ENCODE peak calls at places on chromosomes 16 and 17, in four cellular contexts. One of them, this sample, is unnamed.

GRCh38 chr16:50644730-50645129 is 36.4 kb downstream of the SNX20 start:
- DNase-seq in HepG2: no peak
- DNase-seq in GM12878: no peak
- DNase-seq in K562: no peak
- DNase-seq in this sample: no peak

GRCh38 chr16:83420206-83420760 is 387.5 kb upstream of the HSBP1 start:
- DNase-seq in K562: no peak
- DNase-seq in GM12878: no peak
- DNase-seq in HepG2: peak
- DNase-seq in this sample: no peak

GRCh38 chr16:81740163-81740562 is 38.9 kb upstream of the PLCG2 start:
- DNase-seq in HepG2: peak
- DNase-seq in GM12878: peak
- DNase-seq in K562: peak
- DNase-seq in this sample: no peak

GRCh38 chr17:69477204-69477899 is 62.9 kb downstream of the MAP2K6 start:
- DNase-seq in GM12878: no peak
- DNase-seq in K562: no peak
- DNase-seq in HepG2: peak
- DNase-seq in this sample: no peak

GRCh38 chr17:5558815-5559785 is 25.2 kb downstream of the NLRP1 start:
- DNase-seq in GM12878: no peak
- DNase-seq in HepG2: no peak
- DNase-seq in K562: no peak
- DNase-seq in this sample: no peak

GRCh38 chr16:24689128-24689527 is 40.3 kb upstream of the TNRC6A start:
- DNase-seq in K562: peak
- DNase-seq in HepG2: peak
- DNase-seq in GM12878: no peak
- DNase-seq in this sample: peak

GRCh38 chr16:83615553-83615952 is 192.2 kb upstream of the HSBP1 start:
- DNase-seq in GM12878: no peak
- DNase-seq in HepG2: no peak
- DNase-seq in K562: no peak
- DNase-seq in this sample: no peak

GRCh38 chr16:50251375-50252081 is 14.8 kb upstream of the ADCY7 start:
- DNase-seq in GM12878: no peak
- DNase-seq in K562: no peak
- DNase-seq in HepG2: no peak
- DNase-seq in this sample: no peak

GRCh38 chr17:2195729-2196128 is 107.9 kb downstream of the SMG6 start:
- DNase-seq in K562: no peak
- DNase-seq in GM12878: peak
- DNase-seq in HepG2: no peak
- DNase-seq in this sample: no peak

GRCh38 chr17:61230972-61231820 is 168.4 kb upstream of the TBX2 start:
- DNase-seq in HepG2: no peak
- DNase-seq in GM12878: no peak
- DNase-seq in K562: no peak
- DNase-seq in this sample: no peak

GRCh38 chr17:79850571-79851460 is 11.6 kb upstream of the CBX4 start:
- DNase-seq in HepG2: no peak
- DNase-seq in K562: peak
- DNase-seq in GM12878: no peak
- DNase-seq in this sample: peak

GRCh38 chr17:36731091-36731490 is 129.7 kb downstream of the MRM1 start:
- DNase-seq in K562: no peak
- DNase-seq in HepG2: no peak
- DNase-seq in GM12878: no peak
- DNase-seq in this sample: no peak

GRCh38 chr17:45345246-45345553 is 28.4 kb upstream of the MAP3K14 start:
- DNase-seq in GM12878: no peak
- DNase-seq in HepG2: no peak
- DNase-seq in K562: no peak
- DNase-seq in this sample: no peak

GRCh38 chr17:79698086-79698690 is 32.6 kb upstream of the ENPP7 start:
- DNase-seq in K562: no peak
- DNase-seq in GM12878: no peak
- DNase-seq in HepG2: no peak
- DNase-seq in this sample: no peak

GRCh38 chr16:51872536-51872935 is 674.4 kb downstream of the TOX3 start:
- DNase-seq in K562: no peak
- DNase-seq in GM12878: no peak
- DNase-seq in HepG2: no peak
- DNase-seq in this sample: no peak

GRCh38 chr16:68235882-68236803 is at the start of gene ESRP2:
- DNase-seq in HepG2: peak
- DNase-seq in GM12878: no peak
- DNase-seq in K562: no peak
- DNase-seq in this sample: no peak

GRCh38 chr17:77830816-77831490 is 127.5 kb upstream of the TNRC6C start:
- DNase-seq in HepG2: no peak
- DNase-seq in K562: no peak
- DNase-seq in GM12878: no peak
- DNase-seq in this sample: no peak

GRCh38 chr16:89115216-89115949 is 21.7 kb downstream of the ACSF3 start:
- DNase-seq in HepG2: no peak
- DNase-seq in K562: peak
- DNase-seq in GM12878: peak
- DNase-seq in this sample: no peak

GRCh38 chr17:44533533-44534246 is 23.6 kb upstream of the FZD2 start:
- DNase-seq in K562: peak
- DNase-seq in HepG2: peak
- DNase-seq in GM12878: no peak
- DNase-seq in this sample: peak

GRCh38 chr17:9408381-9408780 is 167.2 kb downstream of the STX8 start:
- DNase-seq in HepG2: no peak
- DNase-seq in GM12878: no peak
- DNase-seq in K562: no peak
- DNase-seq in this sample: no peak

GRCh38 chr17:61862975-61863800 is at the start of gene BRIP1:
- DNase-seq in GM12878: peak
- DNase-seq in K562: peak
- DNase-seq in HepG2: peak
- DNase-seq in this sample: peak

GRCh38 chr16:1475552-1476114 is 805 bp upstream of the CLCN7 start:
- DNase-seq in K562: no peak
- DNase-seq in GM12878: no peak
- DNase-seq in HepG2: no peak
- DNase-seq in this sample: no peak

GRCh38 chr16:88349903-88350900 is 32.6 kb upstream of the ZNF469 start:
- DNase-seq in K562: no peak
- DNase-seq in HepG2: no peak
- DNase-seq in GM12878: no peak
- DNase-seq in this sample: no peak

GRCh38 chr17:64028874-64029464 is 8.5 kb upstream of the ICAM2 start:
- DNase-seq in HepG2: peak
- DNase-seq in GM12878: no peak
- DNase-seq in K562: peak
- DNase-seq in this sample: peak

GRCh38 chr16:13957197-13958078 is 37.5 kb downstream of the ERCC4 start:
- DNase-seq in K562: peak
- DNase-seq in GM12878: peak
- DNase-seq in HepG2: peak
- DNase-seq in this sample: peak

GRCh38 chr16:89523680-89524344 is 15.6 kb downstream of the SPG7 start:
- DNase-seq in K562: no peak
- DNase-seq in HepG2: no peak
- DNase-seq in GM12878: no peak
- DNase-seq in this sample: no peak

GRCh38 chr17:2393954-2394749 is 6.7 kb downstream of the MNT start:
- DNase-seq in HepG2: no peak
- DNase-seq in GM12878: no peak
- DNase-seq in K562: no peak
- DNase-seq in this sample: no peak

GRCh38 chr17:30433514-30433913 is 43.7 kb upstream of the GOSR1 start:
- DNase-seq in K562: peak
- DNase-seq in GM12878: no peak
- DNase-seq in HepG2: no peak
- DNase-seq in this sample: peak

GRCh38 chr17:867896-868489 is 85.8 kb downstream of the MRM3 start:
- DNase-seq in GM12878: no peak
- DNase-seq in K562: no peak
- DNase-seq in HepG2: no peak
- DNase-seq in this sample: peak

GRCh38 chr17:2683912-2684311 is 27.7 kb downstream of the CLUH start:
- DNase-seq in HepG2: no peak
- DNase-seq in K562: no peak
- DNase-seq in GM12878: no peak
- DNase-seq in this sample: peak

GRCh38 chr17:72580321-72581127 is 459.7 kb downstream of the SOX9 start:
- DNase-seq in HepG2: peak
- DNase-seq in K562: no peak
- DNase-seq in GM12878: no peak
- DNase-seq in this sample: no peak
- TF ChIP-seq CHD4 in HepG2: no peak
- TF ChIP-seq CHD4 in K562: no peak
- TF ChIP-seq CHD4 in GM12878: no peak
- TF ChIP-seq CHD4 in this sample: no peak

GRCh38 chr17:27562777-27563455 is 68.1 kb upstream of the LGALS9 start:
- DNase-seq in K562: no peak
- DNase-seq in GM12878: no peak
- DNase-seq in HepG2: no peak
- DNase-seq in this sample: peak
- TF ChIP-seq CHD4 in K562: no peak
- TF ChIP-seq CHD4 in GM12878: no peak
- TF ChIP-seq CHD4 in HepG2: no peak
- TF ChIP-seq CHD4 in this sample: no peak

GRCh38 chr16:8961811-8962390 is 1.8 kb downstream of the USP7 start:
- DNase-seq in HepG2: peak
- DNase-seq in K562: peak
- DNase-seq in GM12878: no peak
- DNase-seq in this sample: no peak

GRCh38 chr16:8963825-8964441 is at the start of gene USP7:
- DNase-seq in HepG2: peak
- DNase-seq in GM12878: no peak
- DNase-seq in K562: peak
- DNase-seq in this sample: peak

GRCh38 chr16:8962393-8963009 is 1.2 kb downstream of the USP7 start:
- DNase-seq in K562: peak
- DNase-seq in HepG2: no peak
- DNase-seq in GM12878: no peak
- DNase-seq in this sample: no peak

GRCh38 chr16:8964462-8964861 is 756 bp upstream of the USP7 start:
- DNase-seq in HepG2: no peak
- DNase-seq in K562: no peak
- DNase-seq in GM12878: no peak
- DNase-seq in this sample: no peak

DNA sequence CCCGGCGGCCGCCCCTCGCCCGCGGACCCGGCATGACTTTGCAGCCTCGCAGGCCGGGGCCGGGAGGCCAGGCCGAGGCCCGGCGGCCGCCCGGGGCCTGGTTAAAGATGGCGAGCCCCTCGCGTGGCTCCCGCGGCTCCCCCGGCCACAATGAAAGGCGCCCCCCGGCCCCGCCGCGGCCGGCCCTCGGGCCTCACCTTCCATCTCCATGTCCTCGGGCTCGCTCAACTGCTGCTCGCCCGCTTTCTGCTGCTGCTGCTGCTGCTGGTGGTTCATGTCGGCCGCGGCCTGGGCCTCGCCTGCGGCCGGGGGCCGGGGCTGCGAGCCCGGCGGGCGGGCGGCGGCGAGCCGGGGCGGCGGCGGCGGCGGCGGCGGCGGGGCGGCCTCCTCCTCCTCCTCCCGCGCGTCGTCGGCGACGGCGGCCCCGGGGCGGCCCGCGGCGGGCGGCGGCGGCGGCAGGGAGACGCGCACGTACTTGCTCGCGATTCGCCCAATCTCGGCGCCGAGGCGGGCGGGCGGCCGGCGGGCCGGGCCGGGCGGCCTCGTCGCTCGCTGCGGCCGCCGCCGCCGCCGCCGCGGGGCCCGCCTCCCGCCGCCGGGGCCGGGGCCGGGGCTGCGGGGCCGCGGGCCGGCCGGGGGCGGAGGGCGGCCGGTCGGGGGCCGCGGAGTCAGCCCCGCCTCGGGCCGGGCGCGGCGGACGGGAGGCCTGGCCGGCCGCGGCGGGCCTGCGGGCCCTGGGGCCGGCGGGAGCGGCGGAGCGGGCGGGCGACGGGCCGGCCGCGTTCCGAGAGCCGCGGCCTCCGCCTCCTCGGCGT is 489 bp downstream of the USP7 start:
- DNase-seq in K562: peak
- DNase-seq in GM12878: no peak
- DNase-seq in HepG2: no peak
- DNase-seq in this sample: no peak
- TF ChIP-seq CHD4 in K562: no peak
- TF ChIP-seq CHD4 in GM12878: no peak
- TF ChIP-seq CHD4 in HepG2: no peak
- TF ChIP-seq CHD4 in this sample: no peak

DNA sequence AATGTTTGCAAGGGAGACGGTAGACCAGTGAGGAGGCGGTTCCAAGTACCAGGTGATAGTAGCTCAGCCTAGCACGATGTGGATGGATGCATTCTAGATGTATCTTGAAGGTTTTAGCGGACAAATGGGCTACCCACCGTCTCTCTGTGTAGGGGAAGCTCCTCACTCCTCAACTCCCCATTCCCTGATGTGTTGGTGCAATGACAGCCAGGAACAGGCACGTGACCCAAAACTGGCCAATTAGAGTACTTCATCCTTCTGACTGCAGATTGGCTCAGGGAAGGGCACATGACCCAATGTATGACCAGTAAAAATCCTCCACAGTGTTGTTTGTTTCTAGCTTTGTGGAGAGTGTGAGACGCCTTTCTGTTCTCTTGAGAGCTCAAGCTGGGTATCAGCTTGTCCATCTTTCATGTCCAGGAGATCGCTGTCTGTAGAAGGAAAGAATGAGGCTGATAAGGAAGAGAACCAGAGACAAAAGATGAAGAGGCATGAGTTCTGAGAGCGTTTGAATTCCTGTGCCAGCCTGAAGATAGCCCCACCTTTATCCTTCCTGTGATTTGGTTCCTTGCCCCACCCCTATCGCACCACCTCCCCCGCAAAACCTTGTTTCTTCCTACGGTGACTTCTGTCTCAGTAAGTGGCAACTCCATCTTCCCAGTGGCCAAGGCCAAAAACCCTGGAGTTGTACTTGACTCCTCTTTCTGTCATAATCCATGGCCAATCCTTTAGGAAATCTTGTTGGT is 2.3 kb upstream of the BORCS6 start:
- DNase-seq in HepG2: peak
- DNase-seq in GM12878: peak
- DNase-seq in K562: peak
- DNase-seq in this sample: peak
- TF ChIP-seq CHD4 in HepG2: no peak
- TF ChIP-seq CHD4 in GM12878: no peak
- TF ChIP-seq CHD4 in K562: no peak
- TF ChIP-seq CHD4 in this sample: no peak

GRCh38 chr17:82887255-82888164 is 47.7 kb upstream of the ZNF750 start:
- DNase-seq in GM12878: no peak
- DNase-seq in K562: no peak
- DNase-seq in HepG2: peak
- DNase-seq in this sample: no peak
- TF ChIP-seq CHD4 in GM12878: no peak
- TF ChIP-seq CHD4 in K562: no peak
- TF ChIP-seq CHD4 in HepG2: no peak
- TF ChIP-seq CHD4 in this sample: no peak

GRCh38 chr17:16987830-16988601 is 16.1 kb upstream of the TNFRSF13B start:
- DNase-seq in K562: peak
- DNase-seq in HepG2: no peak
- DNase-seq in GM12878: peak
- DNase-seq in this sample: peak
- TF ChIP-seq CHD4 in K562: no peak
- TF ChIP-seq CHD4 in HepG2: no peak
- TF ChIP-seq CHD4 in GM12878: no peak
- TF ChIP-seq CHD4 in this sample: no peak

GRCh38 chr16:66717112-66717675 is 20.7 kb upstream of the CMTM4 start:
- DNase-seq in GM12878: no peak
- DNase-seq in K562: peak
- DNase-seq in HepG2: peak
- DNase-seq in this sample: no peak
- TF ChIP-seq CHD4 in GM12878: no peak
- TF ChIP-seq CHD4 in K562: no peak
- TF ChIP-seq CHD4 in HepG2: no peak
- TF ChIP-seq CHD4 in this sample: no peak

This sample was measured in A549.